ENCODE peak calls at places on chromosomes 6 and 20, in six cellular contexts. A is hepatocyte, J is PC-3, K is MM.1S, T is HCT116, U is GM23338. F is an unnamed sample. For H3K9me2, the result is how much of the 10 kb centered on the place peaks cover.

GRCh38 chr6:26251354-26252081 is 113.5 kb upstream of the BTN3A2 start:
- DNase-seq in A (peak), J (peak), K (peak), T (no peak), U (peak), F (no peak)

GRCh38 chr6:54335871-54336270 is 27.6 kb downstream of the TINAG start:
- DNase-seq in A (peak), J (peak), K (no peak), T (peak), U (peak), F (peak)

GRCh38 chr6:169371344-169372144 is 117.9 kb upstream of the THBS2 start:
- DNase-seq in A (peak), J (no peak), K (no peak), T (peak), U (peak), F (no peak)

GRCh38 chr20:54606384-54606783 is 131.0 kb downstream of the DOK5 start:
- DNase-seq in A (no peak), J (no peak), K (no peak), T (no peak), U (no peak), F (no peak)

GRCh38 chr6:30683980-30684338 is 2.5 kb downstream of the PPP1R18 start:
- DNase-seq in A (no peak), J (no peak), K (no peak), T (no peak), U (no peak), F (no peak)

GRCh38 chr6:37381579-37381978 is 27.8 kb downstream of the RNF8 start:
- DNase-seq in A (peak), J (peak), K (peak), T (peak), U (peak), F (peak)

GRCh38 chr20:10093087-10093591 is 58.4 kb downstream of the ANKEF1 start:
- DNase-seq in A (peak), J (peak), K (no peak), T (no peak), U (no peak), F (peak)

GRCh38 chr20:36585410-36586125 is 12.2 kb downstream of the TGIF2 start:
- DNase-seq in A (no peak), J (peak), K (no peak), T (no peak), U (peak), F (peak)

GRCh38 chr20:63705232-63706026 is 2.3 kb downstream of the ARFRP1 start:
- DNase-seq in A (no peak), J (no peak), K (no peak), T (no peak), U (no peak), F (no peak)

GRCh38 chr6:138188278-138188923 is 26.7 kb downstream of the ARFGEF3 start:
- DNase-seq in A (peak), J (peak), K (peak), T (no peak), U (no peak), F (no peak)

GRCh38 chr6:72363844-72364740 is 257.8 kb upstream of the KCNQ5 start:
- DNase-seq in A (peak), J (peak), K (no peak), T (no peak), U (no peak), F (peak)

GRCh38 chr6:2753116-2753489 is 2.4 kb upstream of the MYLK4 start:
- DNase-seq in A (no peak), J (no peak), K (no peak), T (no peak), U (no peak), F (no peak)

GRCh38 chr6:9405369-9405768 is 970.0 kb upstream of the SLC35B3 start:
- DNase-seq in A (peak), J (peak), K (no peak), T (peak), U (no peak), F (peak)

GRCh38 chr20:54194724-54195438 is 13.0 kb upstream of the PFDN4 start:
- DNase-seq in A (peak), J (peak), K (no peak), T (no peak), U (no peak), F (no peak)

GRCh38 chr20:19129306-19129705 is 83.1 kb upstream of the SLC24A3 start:
- DNase-seq in A (no peak), J (no peak), K (no peak), T (no peak), U (no peak), F (no peak)

GRCh38 chr6:165850434-165851019 is 187.5 kb upstream of the PDE10A start:
- DNase-seq in A (peak), J (peak), K (peak), T (peak), U (peak), F (no peak)

GRCh38 chr20:19726126-19726525 is 31.9 kb upstream of the RIN2 start:
- DNase-seq in A (no peak), J (peak), K (no peak), T (no peak), U (no peak), F (no peak)

GRCh38 chr6:15791401-15792137 is 128.7 kb upstream of the DTNBP1 start:
- DNase-seq in A (peak), J (no peak), K (no peak), T (no peak), U (no peak), F (no peak)

GRCh38 chr20:36582322-36582721 is 8.9 kb downstream of the TGIF2 start:
- DNase-seq in A (no peak), J (no peak), K (no peak), T (no peak), U (no peak), F (no peak)

GRCh38 chr6:168372871-168373270 is 53.3 kb upstream of the DACT2 start:
- DNase-seq in A (no peak), J (no peak), K (no peak), T (no peak), U (no peak), F (no peak)

GRCh38 chr20:17441745-17442144 is 89.4 kb downstream of the BFSP1 start:
- DNase-seq in A (no peak), J (no peak), K (no peak), T (no peak), U (no peak), F (no peak)

GRCh38 chr6:24646771-24647170 is 780 bp upstream of the KIAA0319 start:
- DNase-seq in A (peak), J (peak), K (no peak), T (no peak), U (no peak), F (peak)

GRCh38 chr20:25058051-25058796 is at the start of gene ACSS1:
- DNase-seq in A (peak), J (peak), K (peak), T (no peak), U (peak), F (peak)

GRCh38 chr20:19257201-19257600 is 44.8 kb downstream of the SLC24A3 start:
- DNase-seq in A (no peak), J (no peak), K (no peak), T (no peak), U (no peak), F (no peak)

GRCh38 chr20:10322073-10323012 is 103.7 kb downstream of the SNAP25 start:
- DNase-seq in A (no peak), J (peak), K (no peak), T (no peak), U (no peak), F (no peak)

GRCh38 chr6:160030103-160030502 is 61.2 kb downstream of the IGF2R start:
- DNase-seq in A (peak), J (peak), K (no peak), T (no peak), U (peak), F (no peak)

DNA sequence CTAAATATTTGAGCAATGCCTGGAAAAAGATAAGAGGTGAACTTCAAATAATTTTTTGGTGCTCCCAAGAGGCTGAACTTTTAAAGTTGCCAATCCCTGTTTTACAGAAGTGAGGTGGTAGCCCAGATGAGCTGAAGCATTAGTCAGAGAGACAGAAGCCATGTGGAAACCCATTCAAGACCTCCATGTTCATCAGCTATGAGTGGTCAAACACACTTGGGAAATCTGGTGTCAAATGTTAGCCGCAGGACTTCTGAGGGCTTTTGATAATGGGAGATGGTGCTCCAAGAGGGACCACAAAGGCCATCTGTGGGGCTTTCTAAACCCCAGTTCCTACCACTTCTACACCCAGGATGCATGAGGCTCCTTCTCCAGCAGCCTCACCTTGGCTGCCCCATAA is 77.5 kb upstream of the MRPS10 start:
- DNase-seq in A (no peak), J (no peak), K (no peak), T (no peak), U (no peak), F (no peak)
- H3K9me2 ChIP-seq in A (under half), J (under half), K (under half), T (under half), U (under half), F (under half)

GRCh38 chr20:13364278-13365170 is 143.4 kb downstream of the ISM1 start:
- DNase-seq in A (no peak), J (no peak), K (no peak), T (no peak), U (no peak), F (no peak)
- H3K9me2 ChIP-seq in A (under half), J (under half), K (under half), T (under half), U (under half), F (under half)

DNA sequence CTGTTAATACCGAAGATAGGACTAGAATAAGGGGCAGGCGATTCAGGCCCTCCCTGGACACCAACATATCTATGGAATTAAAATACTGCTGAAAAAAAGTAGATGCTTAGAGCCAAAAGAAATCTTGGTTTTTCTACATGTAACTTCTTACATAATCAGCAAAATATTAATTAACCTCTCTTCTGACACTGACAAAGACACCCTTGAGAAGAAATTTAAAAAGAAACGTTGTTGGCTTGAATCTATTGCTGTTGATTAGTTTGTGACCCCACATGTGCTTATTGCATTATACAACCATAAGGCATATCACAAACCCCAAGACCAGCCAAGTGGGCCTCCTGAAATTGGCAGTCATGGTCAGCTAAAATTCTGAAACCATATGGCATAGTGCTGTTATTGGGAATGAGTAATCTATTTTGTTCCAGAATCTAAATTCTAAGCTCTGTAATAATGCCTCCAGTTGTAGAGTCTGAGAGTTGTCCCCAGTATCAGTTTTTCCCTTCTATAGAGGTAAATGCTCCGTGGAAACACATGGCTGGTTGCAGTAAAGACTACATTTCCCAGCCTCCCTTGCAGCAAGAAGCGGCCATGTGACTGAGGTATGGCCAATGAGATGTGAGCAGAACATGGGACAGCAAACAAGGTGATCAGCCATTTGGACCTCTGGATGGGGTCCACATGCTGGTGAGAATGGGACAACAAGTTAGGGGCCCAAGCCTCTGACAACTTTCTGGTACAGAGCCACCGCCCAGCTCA is 42.4 kb upstream of the PTPN1 start:
- DNase-seq in A (no peak), J (peak), K (peak), T (peak), U (peak), F (no peak)
- H3K9me2 ChIP-seq in A (under half), J (under half), K (under half), T (under half), U (under half), F (under half)

GRCh38 chr6:47810885-47811284 is 29.1 kb downstream of the OPN5 start:
- DNase-seq in A (no peak), J (no peak), K (no peak), T (no peak), U (peak), F (no peak)
- H3K9me2 ChIP-seq in A (under half), J (under half), K (under half), T (under half), U (under half), F (under half)

GRCh38 chr6:148866657-148867268 is 119.9 kb downstream of the UST start:
- DNase-seq in A (no peak), J (no peak), K (no peak), T (no peak), U (no peak), F (no peak)

GRCh38 chr6:148868901-148869300 is 122.1 kb downstream of the UST start:
- DNase-seq in A (no peak), J (no peak), K (no peak), T (no peak), U (peak), F (no peak)

GRCh38 chr6:148868314-148868713 is 121.5 kb downstream of the UST start:
- DNase-seq in A (no peak), J (peak), K (no peak), T (no peak), U (no peak), F (no peak)

GRCh38 chr6:148869589-148869988 is 122.8 kb downstream of the UST start:
- DNase-seq in A (no peak), J (peak), K (no peak), T (no peak), U (no peak), F (peak)

GRCh38 chr6:148867851-148868250 is 121.0 kb downstream of the UST start:
- DNase-seq in A (no peak), J (peak), K (no peak), T (no peak), U (no peak), F (no peak)
- H3K9me2 ChIP-seq in A (under half), J (under half), K (under half), T (under half), U (under half), F (under half)

GRCh38 chr6:88611721-88612120 is 351.7 kb downstream of the RNGTT start:
- DNase-seq in A (no peak), J (no peak), K (no peak), T (no peak), U (no peak), F (no peak)

GRCh38 chr6:88616380-88616779 is 347.0 kb downstream of the RNGTT start:
- DNase-seq in A (no peak), J (no peak), K (peak), T (no peak), U (no peak), F (no peak)

GRCh38 chr6:88609973-88610372 is 353.4 kb downstream of the RNGTT start:
- DNase-seq in A (no peak), J (no peak), K (no peak), T (no peak), U (no peak), F (no peak)

GRCh38 chr6:88614306-88614877 is 349.0 kb downstream of the RNGTT start:
- DNase-seq in A (no peak), J (no peak), K (no peak), T (no peak), U (no peak), F (no peak)

DNA sequence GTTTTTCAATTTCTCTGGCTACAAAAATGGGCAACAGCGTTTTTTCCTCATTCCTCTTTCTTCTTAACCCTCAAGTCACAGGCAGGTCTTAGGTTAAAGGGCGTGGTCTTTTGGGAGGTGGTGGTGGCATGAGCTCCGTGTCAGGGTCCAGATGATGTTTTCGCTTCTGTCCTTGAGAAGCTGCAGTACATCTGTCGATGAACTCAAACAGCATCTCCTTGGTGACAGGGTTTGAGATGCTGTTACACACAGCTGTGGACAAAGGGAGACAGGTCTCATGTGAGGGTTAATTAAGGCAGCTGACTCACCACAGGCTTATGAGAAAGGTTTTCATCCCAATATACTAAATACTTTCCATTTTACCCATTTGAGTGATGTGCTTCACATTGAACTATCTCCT is 350.8 kb downstream of the RNGTT start:
- DNase-seq in A (no peak), J (no peak), K (no peak), T (no peak), U (no peak), F (no peak)
- H3K9me2 ChIP-seq in A (under half), J (under half), K (under half), T (under half), U (under half), F (under half)